ENCODE peak calls at places on chromosomes 13 and 19, in seven cellular contexts. B is CD8-positive, alpha-beta memory T cell; R is Jurkat, Clone E6-1; O is T-helper 1 cell; D is epithelial cell of proximal tubule; C is fibroblast of the conjunctiva; S is M059J. J is an unnamed sample.
A peak's percentile ranks its signal among the peaks of the same experiment; 100 is the strongest.

GRCh38 chr19:13574933-13575332 is 68.7 kb upstream of the CACNA1A start:
- DNase-seq in B (no peak), R (no peak), O (no peak), D (no peak), C (no peak), S (peak; percentile 57), J (no peak)

GRCh38 chr19:11738746-11739620 is at the start of gene ZNF823:
- DNase-seq in B (peak; percentile 92), R (peak; percentile 98), O (peak; percentile 97), D (peak; percentile 93), C (peak; percentile 95), S (peak; percentile 99), J (peak; percentile 100)

GRCh38 chr13:48344264-48344663 is 40.7 kb downstream of the RB1 start:
- DNase-seq in B (no peak), R (no peak), O (no peak), D (no peak), C (no peak), S (no peak), J (no peak)

GRCh38 chr19:13102666-13103584 is at the start of gene LYL1:
- DNase-seq in B (no peak), R (no peak), O (no peak), D (no peak), C (no peak), S (no peak), J (peak; percentile 69)

GRCh38 chr19:55619264-55619663 is 5.1 kb downstream of the ZNF784 start:
- DNase-seq in B (no peak), R (no peak), O (no peak), D (no peak), C (no peak), S (no peak), J (no peak)

GRCh38 chr13:44337581-44337980 is 36.0 kb upstream of the SERP2 start:
- DNase-seq in B (no peak), R (no peak), O (no peak), D (no peak), C (no peak), S (no peak), J (no peak)

GRCh38 chr19:52665047-52665446 is 26.9 kb upstream of the ZNF83 start:
- DNase-seq in B (no peak), R (no peak), O (no peak), D (no peak), C (no peak), S (no peak), J (no peak)

GRCh38 chr19:1312732-1313694 is 27.3 kb downstream of the EFNA2 start:
- DNase-seq in B (no peak), R (no peak), O (no peak), D (no peak), C (no peak), S (peak; percentile 78), J (no peak)

GRCh38 chr13:40966298-40966697 is 52.8 kb downstream of the ELF1 start:
- DNase-seq in B (no peak), R (no peak), O (no peak), D (no peak), C (no peak), S (no peak), J (no peak)

GRCh38 chr19:48741222-48741999 is 1.0 kb upstream of the RASIP1 start:
- DNase-seq in B (no peak), R (no peak), O (no peak), D (no peak), C (no peak), S (no peak), J (peak; percentile 81)

GRCh38 chr13:98582947-98583346 is 6.0 kb upstream of the STK24 start:
- DNase-seq in B (no peak), R (no peak), O (no peak), D (no peak), C (no peak), S (no peak), J (no peak)

GRCh38 chr19:39400997-39401548 is 5.6 kb upstream of the ZFP36 start:
- DNase-seq in B (no peak), R (no peak), O (no peak), D (no peak), C (no peak), S (no peak), J (no peak)

GRCh38 chr19:1774999-1775772 is 21.9 kb downstream of the ONECUT3 start:
- DNase-seq in B (no peak), R (no peak), O (no peak), D (no peak), C (no peak), S (no peak), J (no peak)

GRCh38 chr19:18675779-18676178 is 7.7 kb upstream of the CRTC1 start:
- DNase-seq in B (no peak), R (no peak), O (no peak), D (no peak), C (no peak), S (no peak), J (no peak)

GRCh38 chr19:49565261-49565660 is 15.1 kb downstream of the NOSIP start:
- DNase-seq in B (no peak), R (no peak), O (no peak), D (no peak), C (peak; percentile 13), S (no peak), J (no peak)

GRCh38 chr13:65907656-65908441 is 1322.3 kb downstream of the PCDH9 start:
- DNase-seq in B (no peak), R (no peak), O (no peak), D (no peak), C (no peak), S (no peak), J (no peak)

GRCh38 chr13:40206241-40207109 is 460.0 kb downstream of the FOXO1 start:
- DNase-seq in B (no peak), R (no peak), O (no peak), D (peak; percentile 90), C (no peak), S (peak; percentile 20), J (peak; percentile 66)

GRCh38 chr13:20349564-20350379 is 117.7 kb upstream of the GJB6 start:
- DNase-seq in B (no peak), R (no peak), O (no peak), D (no peak), C (no peak), S (no peak), J (no peak)

GRCh38 chr19:40147693-40148347 is 43.4 kb upstream of the MAP3K10 start:
- DNase-seq in B (no peak), R (no peak), O (no peak), D (no peak), C (peak; percentile 20), S (peak; percentile 78), J (no peak)

GRCh38 chr13:94811753-94812152 is 99.4 kb upstream of the SOX21 start:
- DNase-seq in B (no peak), R (no peak), O (no peak), D (no peak), C (no peak), S (no peak), J (no peak)

GRCh38 chr19:46404039-46404883 is 9.1 kb downstream of the CCDC8 start:
- DNase-seq in B (no peak), R (no peak), O (no peak), D (no peak), C (no peak), S (no peak), J (peak; percentile 58)

GRCh38 chr13:30652746-30653145 is 35.0 kb downstream of the USPL1 start:
- DNase-seq in B (no peak), R (no peak), O (no peak), D (no peak), C (no peak), S (no peak), J (no peak)

GRCh38 chr13:80012281-80012680 is 328.6 kb downstream of the SPRY2 start:
- DNase-seq in B (no peak), R (no peak), O (no peak), D (peak; percentile 47), C (no peak), S (peak; percentile 70), J (no peak)

GRCh38 chr19:18055967-18056366 is 30.8 kb downstream of the IL12RB1 start:
- DNase-seq in B (no peak), R (no peak), O (no peak), D (no peak), C (no peak), S (no peak), J (no peak)

GRCh38 chr13:44068737-44069136 is 189.0 kb downstream of the LACC1 start:
- DNase-seq in B (no peak), R (no peak), O (no peak), D (peak; percentile 67), C (peak; percentile 36), S (peak; percentile 91), J (no peak)

GRCh38 chr13:27595055-27595811 is 25.1 kb downstream of the LNX2 start:
- DNase-seq in B (no peak), R (no peak), O (no peak), D (no peak), C (no peak), S (peak; percentile 52), J (no peak)

GRCh38 chr13:110410000-110410399 is 102.9 kb downstream of the COL4A2 start:
- DNase-seq in B (no peak), R (no peak), O (no peak), D (no peak), C (no peak), S (no peak), J (no peak)

GRCh38 chr19:57171551-57172081 is 4.3 kb upstream of the DUXA start:
- DNase-seq in B (peak; percentile 16), R (no peak), O (peak; percentile 32), D (no peak), C (no peak), S (peak; percentile 55), J (no peak)

GRCh38 chr19:30255783-30256509 is 116.2 kb upstream of the ZNF536 start:
- DNase-seq in B (no peak), R (no peak), O (no peak), D (no peak), C (no peak), S (no peak), J (no peak)

GRCh38 chr19:3700242-3701032 is at the start of gene PIP5K1C:
- DNase-seq in B (peak; percentile 93), R (peak; percentile 63), O (peak; percentile 89), D (no peak), C (peak; percentile 62), S (peak; percentile 70), J (peak; percentile 89)

J was measured in Peyer's patch.